ENCODE peak calls at places on chromosomes 12 and 14, in seven cellular contexts. P is lower lobe of right lung, E is Calu3, F is fibroblast of lung, V is Peyer's patch, H is AG04449, K is ovary. C is an unnamed sample.

GRCh38 chr14:101108579-101109346 is 205.2 kb upstream of the RTL1 start:
- DNase-seq in P (no peak), E (no peak), F (no peak), V (no peak), H (no peak), K (peak), C (no peak)

GRCh38 chr12:117034249-117034648 is 65.0 kb downstream of the TESC start:
- DNase-seq in P (no peak), E (no peak), F (no peak), V (no peak), H (no peak), K (no peak), C (no peak)

GRCh38 chr12:46904406-46905240 is 78.8 kb upstream of the SLC38A4 start:
- DNase-seq in P (no peak), E (no peak), F (no peak), V (no peak), H (peak), K (no peak), C (no peak)

GRCh38 chr12:115468087-115468510 is 784.1 kb upstream of the TBX3 start:
- DNase-seq in P (no peak), E (no peak), F (peak), V (peak), H (no peak), K (no peak), C (no peak)

GRCh38 chr14:80425686-80426085 is 214.4 kb upstream of the DIO2 start:
- DNase-seq in P (no peak), E (peak), F (peak), V (no peak), H (peak), K (no peak), C (peak)

GRCh38 chr12:56590237-56590830 is 39.8 kb downstream of the BAZ2A start:
- DNase-seq in P (no peak), E (no peak), F (no peak), V (no peak), H (no peak), K (no peak), C (no peak)

GRCh38 chr12:121274036-121274763 is 22.3 kb downstream of the CAMKK2 start:
- DNase-seq in P (no peak), E (no peak), F (no peak), V (no peak), H (no peak), K (no peak), C (no peak)

GRCh38 chr14:103742499-103743255 is 27.1 kb downstream of the ZFYVE21 start:
- DNase-seq in P (no peak), E (no peak), F (no peak), V (no peak), H (no peak), K (no peak), C (no peak)

GRCh38 chr12:11154400-11154925 is 16.5 kb upstream of the SMIM10L1 start:
- DNase-seq in P (no peak), E (no peak), F (no peak), V (no peak), H (no peak), K (no peak), C (no peak)

GRCh38 chr12:20270557-20270956 is 97.8 kb upstream of the PDE3A start:
- DNase-seq in P (no peak), E (no peak), F (no peak), V (no peak), H (no peak), K (no peak), C (no peak)

GRCh38 chr12:34186492-34186891 is 164.2 kb downstream of the ALG10 start:
- DNase-seq in P (no peak), E (no peak), F (no peak), V (no peak), H (no peak), K (no peak), C (no peak)
- TF ChIP-seq CTCF in P (peak), E (no peak), F (no peak), V (no peak), H (no peak), K (no peak), C (no peak)

DNA sequence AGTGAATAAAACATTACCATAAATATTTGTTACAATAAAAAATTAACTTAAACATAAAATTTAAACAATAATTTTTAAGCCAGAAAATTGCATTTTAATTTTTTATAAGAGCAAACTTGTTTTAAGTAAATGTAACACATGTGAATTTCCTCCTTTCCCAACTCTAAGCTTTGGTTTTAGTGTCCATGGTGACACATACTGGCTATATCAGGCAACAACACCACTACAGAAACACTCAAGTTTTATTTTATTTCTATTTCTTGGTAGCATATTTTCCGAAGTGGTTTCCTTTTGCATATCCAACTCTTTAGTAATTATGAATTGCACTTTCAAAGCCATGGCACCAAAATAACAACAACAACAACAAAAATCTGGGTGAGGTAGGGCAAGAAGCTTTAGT is 2.2 kb downstream of the NELL2 start:
- DNase-seq in P (no peak), E (no peak), F (peak), V (no peak), H (no peak), K (no peak), C (no peak)
- TF ChIP-seq CTCF in P (no peak), E (no peak), F (no peak), V (peak), H (no peak), K (no peak), C (no peak)

GRCh38 chr14:39576258-39576657 is 144.0 kb upstream of the FBXO33 start:
- DNase-seq in P (no peak), E (no peak), F (no peak), V (no peak), H (no peak), K (no peak), C (no peak)

GRCh38 chr14:39576726-39577125 is 144.5 kb upstream of the FBXO33 start:
- DNase-seq in P (no peak), E (no peak), F (peak), V (no peak), H (no peak), K (no peak), C (no peak)

GRCh38 chr14:39582028-39582654 is 149.9 kb upstream of the FBXO33 start:
- DNase-seq in P (no peak), E (no peak), F (no peak), V (no peak), H (no peak), K (no peak), C (no peak)

DNA sequence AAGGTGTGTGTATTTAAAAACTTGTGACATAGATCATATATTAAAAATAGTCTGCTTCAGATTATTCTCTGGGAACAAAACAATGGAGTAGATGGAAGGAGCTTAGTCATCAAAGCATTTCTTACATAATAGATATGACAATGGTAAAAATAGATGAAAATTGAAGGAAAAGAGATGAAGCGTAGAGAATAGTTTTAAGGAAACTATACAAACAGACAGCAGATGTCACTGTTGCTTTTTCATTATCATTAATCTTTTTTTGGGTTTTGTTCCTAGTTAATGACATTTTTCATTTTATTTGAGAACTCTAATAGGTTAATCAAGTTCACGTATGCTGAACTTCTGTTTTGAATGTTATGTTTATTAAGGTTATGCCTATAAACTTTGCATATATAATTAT is 149.2 kb upstream of the FBXO33 start:
- DNase-seq in P (no peak), E (no peak), F (no peak), V (no peak), H (no peak), K (no peak), C (no peak)
- TF ChIP-seq CTCF in P (no peak), E (no peak), F (no peak), V (no peak), H (no peak), K (no peak), C (no peak)

GRCh38 chr14:41609704-41610183 is 3.1 kb downstream of the LRFN5 start:
- DNase-seq in P (no peak), E (no peak), F (peak), V (no peak), H (no peak), K (peak), C (no peak)
- TF ChIP-seq CTCF in P (peak), E (no peak), F (no peak), V (no peak), H (peak), K (no peak), C (peak)

GRCh38 chr12:9319044-9319841 is 111.0 kb upstream of the PZP start:
- DNase-seq in P (no peak), E (no peak), F (no peak), V (no peak), H (no peak), K (no peak), C (no peak)
- TF ChIP-seq CTCF in P (no peak), E (no peak), F (peak), V (no peak), H (no peak), K (no peak), C (no peak)

C was measured in AG09319.